ENCODE peak calls at places on chromosomes 3 and 15, in five cellular contexts. K, G, H, N and B are unnamed samples.
A peak's percentile ranks its signal among the peaks of the same experiment; 100 is the strongest.

GRCh38 chr15:25136119-25136518 is 181.3 kb downstream of the SNRPN start:
- DNase-seq in K (no peak), G (peak; percentile 7), H (no peak), N (no peak), B (no peak)

GRCh38 chr3:64654013-64654412 is 33.8 kb downstream of the ADAMTS9 start:
- DNase-seq in K (no peak), G (no peak), H (no peak), N (no peak), B (no peak)

GRCh38 chr3:59558906-59559720 is 509.3 kb upstream of the CFAP20DC start:
- DNase-seq in K (no peak), G (no peak), H (peak; percentile 53), N (no peak), B (no peak)

GRCh38 chr15:34314491-34314890 is 23.1 kb downstream of the SLC12A6 start:
- DNase-seq in K (no peak), G (no peak), H (no peak), N (no peak), B (no peak)

GRCh38 chr15:40136470-40136869 is 24.4 kb upstream of the BUB1B start:
- DNase-seq in K (no peak), G (no peak), H (no peak), N (no peak), B (no peak)

GRCh38 chr3:160921020-160921635 is 165.1 kb downstream of the PPM1L start:
- DNase-seq in K (no peak), G (peak; percentile 46), H (no peak), N (no peak), B (no peak)

GRCh38 chr15:68796576-68796975 is 24.1 kb downstream of the ANP32A start:
- DNase-seq in K (no peak), G (no peak), H (no peak), N (no peak), B (no peak)

GRCh38 chr3:134054231-134054630 is 24.5 kb upstream of the SLCO2A1 start:
- DNase-seq in K (no peak), G (no peak), H (no peak), N (no peak), B (no peak)

GRCh38 chr3:44862221-44862637 is 517 bp downstream of the TMEM42 start:
- DNase-seq in K (no peak), G (peak; percentile 22), H (no peak), N (no peak), B (no peak)

GRCh38 chr3:130658666-130659065 is 88.0 kb downstream of the PIK3R4 start:
- DNase-seq in K (no peak), G (no peak), H (no peak), N (no peak), B (no peak)

GRCh38 chr15:85137507-85138175 is 156.0 kb downstream of the PDE8A start:
- DNase-seq in K (no peak), G (no peak), H (peak; percentile 50), N (no peak), B (no peak)

GRCh38 chr3:115071611-115072010 is 75.5 kb downstream of the ZBTB20 start:
- DNase-seq in K (no peak), G (no peak), H (no peak), N (no peak), B (no peak)

GRCh38 chr15:67967871-67968423 is 86.2 kb upstream of the PIAS1 start:
- DNase-seq in K (peak; percentile 6), G (no peak), H (no peak), N (peak; percentile 82), B (no peak)

GRCh38 chr15:36465304-36465703 is 114.1 kb upstream of the CDIN1 start:
- DNase-seq in K (no peak), G (no peak), H (no peak), N (no peak), B (no peak)

GRCh38 chr3:170414202-170414663 is 4.4 kb upstream of the CLDN11 start:
- DNase-seq in K (peak; percentile 25), G (peak; percentile 63), H (no peak), N (no peak), B (no peak)

GRCh38 chr15:54990793-54991192 is 205.9 kb downstream of the RSL24D1 start:
- DNase-seq in K (no peak), G (no peak), H (no peak), N (no peak), B (no peak)

GRCh38 chr15:34838282-34838681 is 42.9 kb upstream of the ACTC1 start:
- DNase-seq in K (no peak), G (no peak), H (no peak), N (no peak), B (no peak)

GRCh38 chr3:16448691-16449090 is 64.8 kb downstream of the RFTN1 start:
- DNase-seq in K (no peak), G (peak; percentile 46), H (no peak), N (peak; percentile 88), B (peak; percentile 86)

GRCh38 chr3:78867409-78868372 is 900.1 kb downstream of the ROBO1 start:
- DNase-seq in K (no peak), G (no peak), H (no peak), N (no peak), B (no peak)

GRCh38 chr3:156180077-156180476 is 59.7 kb downstream of the KCNAB1 start:
- DNase-seq in K (no peak), G (no peak), H (no peak), N (no peak), B (no peak)

GRCh38 chr3:14519406-14519805 is 20.7 kb downstream of the GRIP2 start:
- DNase-seq in K (no peak), G (no peak), H (no peak), N (peak; percentile 51), B (no peak)

GRCh38 chr15:100175406-100176114 is 166.2 kb downstream of the ADAMTS17 start:
- DNase-seq in K (no peak), G (no peak), H (no peak), N (no peak), B (no peak)

GRCh38 chr3:182837855-182838454 is 44.7 kb downstream of the ATP11B start:
- DNase-seq in K (no peak), G (peak; percentile 9), H (no peak), N (no peak), B (no peak)

GRCh38 chr15:44482088-44482487 is 54.7 kb downstream of the CTDSPL2 start:
- DNase-seq in K (no peak), G (peak; percentile 3), H (no peak), N (no peak), B (no peak)

GRCh38 chr3:11145888-11146287 is 8.4 kb upstream of the HRH1 start:
- DNase-seq in K (no peak), G (peak; percentile 74), H (no peak), N (no peak), B (peak; percentile 39)

GRCh38 chr3:108175352-108175751 is 46.9 kb downstream of the IFT57 start:
- DNase-seq in K (no peak), G (no peak), H (no peak), N (no peak), B (peak; percentile 29)

GRCh38 chr3:143298886-143299535 is 179.4 kb downstream of the CHST2 start:
- DNase-seq in K (no peak), G (no peak), H (no peak), N (no peak), B (no peak)

GRCh38 chr3:13277130-13277783 is 142.9 kb downstream of the NUP210 start:
- DNase-seq in K (no peak), G (no peak), H (no peak), N (peak; percentile 46), B (no peak)

GRCh38 chr3:50123394-50124361 is 31.4 kb upstream of the SEMA3F start:
- DNase-seq in K (no peak), G (no peak), H (no peak), N (no peak), B (no peak)

GRCh38 chr15:77347197-77347596 is 72.7 kb downstream of the PEAK1 start:
- DNase-seq in K (no peak), G (no peak), H (no peak), N (no peak), B (no peak)

GRCh38 chr15:32824777-32825176 is 107.0 kb downstream of the GREM1 start:
- DNase-seq in K (no peak), G (peak; percentile 89), H (no peak), N (no peak), B (peak; percentile 33)

GRCh38 chr3:105611304-105612192 is 244.8 kb downstream of the ALCAM start:
- DNase-seq in K (no peak), G (no peak), H (no peak), N (no peak), B (peak; percentile 52)

GRCh38 chr3:105606052-105606451 is 239.3 kb downstream of the ALCAM start:
- DNase-seq in K (no peak), G (no peak), H (no peak), N (no peak), B (no peak)

GRCh38 chr3:105613120-105613519 is 246.4 kb downstream of the ALCAM start:
- DNase-seq in K (no peak), G (no peak), H (no peak), N (no peak), B (no peak)

GRCh38 chr3:105610473-105610872 is 243.8 kb downstream of the ALCAM start:
- DNase-seq in K (no peak), G (no peak), H (no peak), N (no peak), B (no peak)

GRCh38 chr3:105608623-105609022 is 241.9 kb downstream of the ALCAM start:
- DNase-seq in K (no peak), G (no peak), H (no peak), N (no peak), B (no peak)
- H3K27ac ChIP-seq in K (no peak overlapping the region), G (no peak overlapping the region), H (no peak overlapping the region), N (no peak overlapping the region), B (no peak overlapping the region)

GRCh38 chr15:28075482-28076029 is 23.6 kb downstream of the OCA2 start:
- DNase-seq in K (no peak), G (no peak), H (no peak), N (no peak), B (no peak)
- H3K27ac ChIP-seq in K (no peak overlapping the region), G (no peak overlapping the region), H (no peak overlapping the region), N (no peak overlapping the region), B (no peak overlapping the region)

GRCh38 chr15:74398183-74398582 is 30.7 kb upstream of the CYP11A1 start:
- DNase-seq in K (no peak), G (no peak), H (no peak), N (no peak), B (no peak)
- H3K27ac ChIP-seq in K (no peak overlapping the region), G (no peak overlapping the region), H (no peak overlapping the region), N (no peak overlapping the region), B (peak overlapping the region; percentile 96)

DNA sequence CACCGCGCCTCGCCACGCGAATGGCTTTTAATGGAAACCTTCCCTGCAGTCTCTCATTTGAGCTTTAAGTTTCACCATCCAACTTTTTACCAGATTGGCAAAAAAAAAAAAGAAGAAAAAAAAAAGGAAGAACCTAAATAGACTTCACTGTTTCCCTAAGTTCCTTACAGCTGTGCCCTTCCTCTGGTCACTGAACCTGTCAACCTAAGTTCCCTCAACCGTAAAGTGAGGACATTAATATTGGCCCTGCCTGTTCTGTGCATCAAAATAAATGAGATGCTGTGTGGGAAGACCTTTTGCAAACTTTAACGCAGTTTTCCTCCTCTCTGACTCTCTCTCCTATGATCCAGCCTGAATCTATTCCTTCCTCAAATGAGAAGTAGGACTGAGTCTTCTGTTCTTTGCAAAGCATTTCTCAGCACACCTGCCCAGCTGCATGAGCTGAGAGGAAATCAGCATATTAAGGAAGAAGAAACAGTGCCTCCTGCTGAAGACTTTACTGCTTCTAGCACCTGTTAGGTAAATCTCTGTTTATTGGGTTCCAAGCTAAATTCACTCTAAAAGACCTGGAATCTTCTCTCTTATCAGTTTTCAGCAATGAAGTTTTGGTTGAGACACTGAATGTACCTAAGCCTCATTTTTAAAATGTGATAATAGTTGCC is 99.6 kb upstream of the ETV5 start:
- DNase-seq in K (no peak), G (no peak), H (no peak), N (no peak), B (no peak)
- H3K27ac ChIP-seq in K (no peak overlapping the region), G (no peak overlapping the region), H (no peak overlapping the region), N (no peak overlapping the region), B (no peak overlapping the region)